ENCODE peak calls at places on chromosomes 5 and 9, in four cellular contexts. A, N, B and M are unnamed samples.

GRCh38 chr9:115213777-115214428 is 95.9 kb upstream of the TNC start:
- DNase-seq in A (peak), N (no peak), B (peak), M (peak)

GRCh38 chr5:119411935-119412623 is 40.2 kb upstream of the HSD17B4 start:
- DNase-seq in A (peak), N (peak), B (peak), M (no peak)

GRCh38 chr9:134239130-134239888 is 74.9 kb upstream of the RNU6ATAC start:
- DNase-seq in A (no peak), N (no peak), B (no peak), M (no peak)

GRCh38 chr5:129122560-129122959 is 28.0 kb downstream of the ISOC1 start:
- DNase-seq in A (no peak), N (no peak), B (no peak), M (no peak)

GRCh38 chr5:31027726-31028125 is 165.8 kb upstream of the CDH6 start:
- DNase-seq in A (no peak), N (no peak), B (no peak), M (no peak)

GRCh38 chr5:85843535-85843934 is 774.2 kb upstream of the COX7C start:
- DNase-seq in A (no peak), N (no peak), B (no peak), M (no peak)

GRCh38 chr5:83654427-83654994 is 66.1 kb downstream of the HAPLN1 start:
- DNase-seq in A (no peak), N (no peak), B (no peak), M (no peak)

GRCh38 chr5:177300236-177300880 is 3.2 kb downstream of the RAB24 start:
- DNase-seq in A (peak), N (no peak), B (peak), M (peak)

GRCh38 chr5:56405536-56405935 is 172.4 kb upstream of the ANKRD55 start:
- DNase-seq in A (no peak), N (no peak), B (no peak), M (no peak)

GRCh38 chr5:68839019-68839552 is 254.7 kb upstream of the SLC30A5 start:
- DNase-seq in A (no peak), N (peak), B (no peak), M (no peak)

GRCh38 chr9:93582550-93582949 is 6.2 kb downstream of the PHF2 start:
- DNase-seq in A (no peak), N (no peak), B (no peak), M (no peak)

GRCh38 chr5:65695162-65695755 is 26.6 kb downstream of the SGTB start:
- DNase-seq in A (no peak), N (no peak), B (no peak), M (no peak)

DNA sequence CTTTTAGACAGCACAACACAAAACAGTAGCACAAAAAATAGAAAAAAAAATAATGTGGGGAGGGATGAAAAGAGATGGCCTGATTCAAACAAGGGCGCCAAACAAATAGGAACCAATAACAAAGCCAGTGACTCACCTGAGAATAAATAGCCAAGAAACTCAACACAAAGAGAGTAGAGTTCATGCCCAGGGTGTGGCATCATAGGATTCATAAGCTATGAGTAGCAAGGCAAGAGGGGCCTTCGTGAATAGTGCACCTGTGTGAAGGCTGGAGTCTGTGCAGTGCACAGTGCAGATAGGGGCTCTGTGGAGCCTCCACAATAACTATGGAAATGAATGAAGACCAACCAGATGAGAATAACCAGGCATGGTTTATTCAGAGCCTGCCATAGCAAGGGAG is 541.7 kb downstream of the SPOCK1 start:
- DNase-seq in A (no peak), N (no peak), B (no peak), M (no peak)
- H3K4me3 ChIP-seq in A (no peak), N (no peak), B (no peak), M (no peak)

GRCh38 chr5:175680463-175680862 is 22.6 kb downstream of the HRH2 start:
- DNase-seq in A (no peak), N (peak), B (no peak), M (no peak)
- H3K4me3 ChIP-seq in A (no peak), N (no peak), B (no peak), M (no peak)

DNA sequence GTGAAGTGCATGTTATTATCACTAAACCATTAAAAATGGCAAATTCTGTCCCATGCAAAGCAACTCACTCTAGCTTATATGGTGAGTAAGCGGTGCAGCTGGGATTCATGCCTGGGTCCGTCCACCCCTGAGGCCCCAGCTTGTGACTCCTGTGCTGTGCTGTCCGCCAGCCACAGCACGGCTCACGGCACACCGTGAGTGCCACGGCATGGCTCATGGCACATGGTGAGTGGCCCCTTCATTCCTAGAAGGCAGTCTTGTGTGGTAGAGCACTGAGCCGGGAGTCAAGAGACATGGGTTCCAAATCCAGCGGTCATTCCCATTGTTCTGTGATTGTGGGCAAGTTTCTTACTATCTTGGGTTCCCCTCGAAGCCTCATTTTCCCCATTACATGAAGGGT is 18.8 kb downstream of the RGS3 start:
- DNase-seq in A (no peak), N (no peak), B (no peak), M (no peak)
- H3K4me3 ChIP-seq in A (no peak), N (no peak), B (no peak), M (no peak)

DNA sequence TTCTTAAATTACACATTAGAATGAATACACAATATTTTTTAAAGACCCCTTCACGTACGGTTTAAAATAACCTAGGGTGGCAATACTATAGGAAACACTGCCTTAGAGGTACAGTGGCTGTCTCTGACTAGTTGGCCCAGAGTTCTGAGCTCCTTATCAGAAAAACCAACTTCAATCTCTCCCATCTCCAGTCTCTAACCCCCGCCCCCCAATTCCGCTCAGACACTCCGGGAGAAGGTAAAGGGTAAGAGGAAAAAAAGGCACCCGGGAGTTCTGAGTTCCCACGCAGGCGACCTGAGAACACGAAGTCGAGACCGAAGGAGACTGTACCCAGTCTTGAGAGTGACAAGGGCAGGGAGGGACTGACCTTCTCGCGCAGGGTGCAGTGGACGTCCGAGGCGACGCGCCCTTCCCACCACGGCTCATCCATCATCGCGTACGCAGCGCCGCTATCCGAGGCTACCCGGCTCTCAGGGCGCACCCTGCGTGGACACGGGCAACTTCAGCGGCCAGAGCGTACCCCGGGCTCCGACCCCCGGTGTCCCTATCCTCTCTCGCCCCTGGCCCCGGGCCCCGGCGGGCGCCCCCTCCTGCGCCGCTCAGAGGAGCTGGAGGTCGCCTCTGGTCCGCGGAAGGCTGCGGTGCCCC is 749 bp downstream of the CCNJL start:
- DNase-seq in A (no peak), N (peak), B (no peak), M (no peak)
- H3K4me3 ChIP-seq in A (peak), N (peak), B (peak), M (peak)

GRCh38 chr5:93586948-93587918 is 4.2 kb downstream of the NR2F1 start:
- DNase-seq in A (no peak), N (peak), B (no peak), M (no peak)

GRCh38 chr5:93589812-93590215 is 6.8 kb downstream of the NR2F1 start:
- DNase-seq in A (no peak), N (no peak), B (no peak), M (no peak)

GRCh38 chr5:93587919-93588585 is 5.0 kb downstream of the NR2F1 start:
- DNase-seq in A (no peak), N (no peak), B (no peak), M (no peak)

GRCh38 chr5:93589348-93589662 is 6.3 kb downstream of the NR2F1 start:
- DNase-seq in A (no peak), N (no peak), B (no peak), M (no peak)

GRCh38 chr5:93588586-93589347 is 5.7 kb downstream of the NR2F1 start:
- DNase-seq in A (no peak), N (no peak), B (no peak), M (no peak)
- H3K4me3 ChIP-seq in A (no peak), N (no peak), B (peak), M (no peak)

GRCh38 chr5:81855576-81855975 is 104.7 kb upstream of the SSBP2 start:
- DNase-seq in A (no peak), N (no peak), B (no peak), M (no peak)
- H3K4me3 ChIP-seq in A (no peak), N (no peak), B (no peak), M (no peak)

GRCh38 chr9:124008307-124008854 is 3.2 kb upstream of the LHX2 start:
- DNase-seq in A (no peak), N (no peak), B (no peak), M (no peak)

GRCh38 chr9:124008855-124009834 is 2.4 kb upstream of the LHX2 start:
- DNase-seq in A (no peak), N (no peak), B (no peak), M (no peak)

GRCh38 chr9:124006448-124007156 is 5.0 kb upstream of the LHX2 start:
- DNase-seq in A (no peak), N (no peak), B (no peak), M (no peak)

GRCh38 chr9:124007157-124007460 is 4.5 kb upstream of the LHX2 start:
- DNase-seq in A (no peak), N (no peak), B (no peak), M (no peak)

GRCh38 chr9:124007468-124008306 is 3.9 kb upstream of the LHX2 start:
- DNase-seq in A (no peak), N (no peak), B (no peak), M (no peak)
- H3K4me3 ChIP-seq in A (no peak), N (peak), B (no peak), M (no peak)

GRCh38 chr9:104269996-104270963 is 176.2 kb downstream of the SMC2 start:
- DNase-seq in A (no peak), N (no peak), B (no peak), M (no peak)
- H3K4me3 ChIP-seq in A (no peak), N (no peak), B (no peak), M (no peak)

GRCh38 chr5:52987711-52988329 is 1.3 kb upstream of the ITGA2 start:
- DNase-seq in A (no peak), N (no peak), B (no peak), M (no peak)

GRCh38 chr5:52988335-52989024 is 672 bp upstream of the ITGA2 start:
- DNase-seq in A (no peak), N (no peak), B (no peak), M (no peak)

GRCh38 chr5:52989025-52989780 is at the start of gene ITGA2:
- DNase-seq in A (peak), N (peak), B (no peak), M (no peak)

GRCh38 chr5:52989781-52990530 is 804 bp downstream of the ITGA2 start:
- DNase-seq in A (peak), N (peak), B (no peak), M (no peak)

GRCh38 chr5:52990531-52990925 is 1.4 kb downstream of the ITGA2 start:
- DNase-seq in A (no peak), N (no peak), B (no peak), M (no peak)
- H3K4me3 ChIP-seq in A (no peak), N (peak), B (peak), M (peak)

DNA sequence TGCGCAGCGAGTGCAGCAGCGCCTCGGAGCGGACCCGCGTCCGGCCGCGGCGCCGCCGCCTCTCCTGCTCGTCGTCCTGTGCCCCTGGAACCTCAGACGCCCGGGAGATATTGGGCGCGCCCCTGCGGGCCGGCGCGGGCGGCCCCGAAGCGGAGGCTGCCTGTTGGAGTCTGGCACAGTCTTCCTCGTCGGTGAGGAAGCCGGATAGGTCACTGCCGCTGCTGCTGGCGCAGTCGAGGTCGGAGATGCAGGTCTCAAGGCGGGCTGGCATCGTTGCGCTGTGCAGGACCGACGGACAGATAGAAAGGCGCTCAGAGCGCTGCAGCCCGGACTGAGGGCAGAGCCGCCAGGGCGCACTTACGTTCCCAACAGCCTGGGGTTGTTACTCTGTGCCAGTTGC is 344 bp downstream of the NEUROG1 start:
- DNase-seq in A (no peak), N (no peak), B (no peak), M (no peak)
- H3K4me3 ChIP-seq in A (no peak), N (peak), B (no peak), M (no peak)